ENCODE peak calls at places on chromosomes 1 and 21, in ten cellular contexts. U is mammary epithelial cell, Q is astrocyte of the spinal cord, W is cardiac fibroblast, A is AG04450, M is psoas muscle, D is fibroblast of lung, J is chondrocyte, B is A549, F is neural crest cell. L is an unnamed sample.

GRCh38 chr1:66402194-66402593 is 131.8 kb upstream of the SGIP1 start:
- DNase-seq in F (no peak), U (no peak), D (peak), Q (no peak), B (no peak), M (peak), J (no peak), W (peak), A (no peak), L (no peak)

GRCh38 chr1:68201546-68202238 is 30.6 kb downstream of the WLS start:
- DNase-seq in D (peak), M (no peak), Q (peak), W (peak), J (no peak), B (no peak), A (no peak), F (no peak), U (no peak), L (no peak)

GRCh38 chr1:165880993-165881392 is 53.6 kb downstream of the UCK2 start:
- DNase-seq in B (no peak), J (no peak), F (no peak), U (no peak), D (no peak), Q (no peak), M (no peak), W (no peak), A (no peak), L (no peak)

GRCh38 chr1:208047476-208047934 is 136.6 kb upstream of the CD34 start:
- DNase-seq in M (peak), F (no peak), J (no peak), D (peak), U (peak), B (no peak), W (peak), A (no peak), Q (peak), L (no peak)

GRCh38 chr1:161085165-161085564 is 4.2 kb downstream of the NECTIN4 start:
- DNase-seq in F (no peak), W (no peak), A (no peak), J (peak), Q (peak), D (no peak), U (no peak), M (no peak), B (no peak), L (no peak)

GRCh38 chr1:90348934-90349333 is 354.0 kb downstream of the ZNF326 start:
- DNase-seq in A (no peak), F (no peak), B (no peak), J (no peak), M (no peak), W (no peak), U (no peak), D (no peak), Q (no peak), L (no peak)

GRCh38 chr1:188958461-188959115 is 1519.1 kb downstream of the BRINP3 start:
- DNase-seq in U (no peak), W (no peak), F (no peak), J (no peak), M (no peak), D (no peak), A (peak), Q (peak), B (no peak), L (no peak)

GRCh38 chr1:9801909-9802308 is 21.9 kb downstream of the CLSTN1 start:
- DNase-seq in J (no peak), M (no peak), D (no peak), Q (no peak), B (no peak), F (no peak), W (no peak), U (no peak), A (no peak), L (no peak)

GRCh38 chr1:158362501-158362900 is 8.8 kb downstream of the CD1E start:
- DNase-seq in D (no peak), U (no peak), W (no peak), M (no peak), J (no peak), Q (no peak), F (no peak), A (no peak), B (no peak), L (no peak)

GRCh38 chr1:84969489-84970250 is 27.2 kb downstream of the MCOLN2 start:
- DNase-seq in F (no peak), Q (no peak), B (no peak), M (no peak), U (no peak), A (no peak), J (no peak), D (no peak), W (peak), L (no peak)

GRCh38 chr1:29854700-29855276 is 618.5 kb downstream of the PTPRU start:
- DNase-seq in W (no peak), J (no peak), B (no peak), U (no peak), D (no peak), F (no peak), M (no peak), A (no peak), Q (no peak), L (no peak)

GRCh38 chr21:42220138-42220701 is 1.3 kb downstream of the ABCG1 start:
- DNase-seq in D (peak), J (no peak), U (peak), M (peak), W (peak), Q (peak), B (peak), F (peak), A (peak), L (no peak)

GRCh38 chr1:241782396-241782795 is 65.6 kb upstream of the EXO1 start:
- DNase-seq in Q (no peak), B (no peak), M (no peak), D (no peak), J (no peak), A (no peak), F (no peak), U (no peak), W (no peak), L (no peak)

GRCh38 chr1:113872219-113872934 is 865 bp upstream of the PTPN22 start:
- DNase-seq in Q (no peak), B (no peak), M (no peak), U (no peak), D (no peak), W (peak), A (no peak), J (no peak), F (no peak), L (no peak)

GRCh38 chr1:183234660-183235476 is 48.8 kb downstream of the LAMC2 start:
- DNase-seq in A (peak), B (peak), U (peak), J (no peak), W (peak), Q (peak), M (peak), D (peak), F (peak), L (no peak)

GRCh38 chr1:116586741-116587143 is 15.9 kb upstream of the CD58 start:
- DNase-seq in F (no peak), U (no peak), Q (peak), D (no peak), A (no peak), B (no peak), W (no peak), M (no peak), J (no peak), L (no peak)

GRCh38 chr1:21322681-21323016 is 32.4 kb upstream of the ECE1 start:
- DNase-seq in W (peak), Q (no peak), M (no peak), A (no peak), D (no peak), U (no peak), F (no peak), B (no peak), J (no peak), L (no peak)

GRCh38 chr1:58896211-58897183 is 112.7 kb upstream of the JUN start:
- DNase-seq in U (no peak), W (no peak), M (peak), A (no peak), Q (no peak), B (no peak), F (no peak), D (no peak), J (no peak), L (no peak)
- TF ChIP-seq CTCF in U (no peak), W (no peak), M (no peak), A (no peak), Q (no peak), B (no peak), F (no peak), D (no peak), J (no peak), L (no peak)

DNA sequence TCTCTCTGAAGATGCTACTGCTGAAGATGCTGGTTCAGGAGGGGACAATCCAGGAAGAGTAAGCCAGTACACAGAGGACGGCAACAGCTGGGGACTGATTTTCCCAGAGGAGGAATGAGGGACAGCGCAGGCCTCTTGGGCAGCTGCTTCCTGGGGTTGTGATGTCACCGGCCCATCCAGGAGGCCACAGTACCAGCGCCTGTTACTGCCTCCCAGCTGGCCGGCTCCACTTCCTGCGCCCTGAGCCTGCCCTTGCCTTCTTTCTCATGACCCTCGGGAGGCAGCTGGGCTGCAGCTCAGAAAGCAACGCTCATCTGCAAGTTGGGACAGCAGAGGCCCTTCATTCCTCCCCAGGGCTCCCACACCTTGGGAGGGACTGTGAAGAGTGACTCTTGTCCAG is 21.9 kb upstream of the ID3 start:
- DNase-seq in B (peak), J (no peak), F (peak), Q (peak), M (peak), W (peak), A (peak), D (peak), U (no peak), L (no peak)
- TF ChIP-seq CTCF in B (no peak), J (peak), F (no peak), Q (no peak), M (no peak), W (no peak), A (no peak), D (no peak), U (no peak), L (no peak)

DNA sequence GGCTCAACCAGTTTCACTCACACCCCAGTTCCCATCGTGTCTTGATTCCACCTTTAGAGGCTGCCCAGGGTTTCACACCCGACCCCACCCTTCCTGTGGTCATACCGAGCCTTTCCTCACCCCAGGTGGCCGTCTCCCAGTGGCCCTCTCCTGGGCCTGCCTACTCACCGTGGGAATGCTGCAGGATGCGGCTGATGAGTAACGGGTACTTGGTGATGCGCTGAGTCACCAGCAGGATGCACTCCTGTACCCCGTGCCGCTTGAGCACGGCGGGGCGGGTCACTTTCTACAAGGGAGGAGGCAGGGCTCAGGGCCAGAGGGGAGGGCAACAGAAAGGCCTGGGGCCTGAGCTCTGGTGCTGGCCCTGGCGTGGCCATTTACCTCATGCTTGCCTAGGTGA is 16.4 kb downstream of the ARHGEF2 start:
- DNase-seq in U (peak), D (peak), J (no peak), F (no peak), B (peak), M (peak), Q (peak), W (peak), A (peak), L (no peak)
- TF ChIP-seq CTCF in U (peak), D (peak), J (peak), F (no peak), B (peak), M (peak), Q (peak), W (peak), A (peak), L (no peak)

DNA sequence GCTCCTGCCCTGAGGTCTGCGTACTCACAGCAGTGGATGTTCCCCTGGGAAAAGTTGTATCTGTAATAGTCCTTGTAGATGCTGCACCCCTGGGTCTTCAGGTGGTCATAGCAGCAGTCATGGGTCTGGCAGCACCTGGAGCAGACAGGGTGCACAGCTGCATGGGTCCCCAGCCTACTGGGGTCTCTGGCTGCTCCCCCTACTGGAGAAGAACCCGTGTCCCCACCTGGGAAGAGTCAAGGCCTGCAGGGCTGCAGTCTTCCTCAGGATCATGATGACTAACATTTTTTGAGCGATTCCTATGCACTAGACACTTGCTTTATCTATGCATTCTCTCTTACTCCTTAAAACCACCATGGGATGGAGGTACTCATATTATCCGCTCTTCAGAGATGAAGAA is 3.9 kb downstream of the PLA2G2D start:
- DNase-seq in B (no peak), Q (no peak), W (no peak), F (no peak), U (no peak), D (no peak), M (no peak), A (no peak), J (no peak), L (no peak)
- TF ChIP-seq CTCF in B (no peak), Q (no peak), W (no peak), F (no peak), U (no peak), D (no peak), M (no peak), A (no peak), J (no peak), L (no peak)

GRCh38 chr1:172926070-172926469 is 124.7 kb downstream of the TNFSF18 start:
- DNase-seq in A (no peak), F (no peak), D (no peak), J (no peak), M (no peak), U (no peak), W (no peak), B (no peak), Q (no peak), L (no peak)
- TF ChIP-seq CTCF in A (no peak), F (no peak), D (no peak), J (no peak), M (no peak), U (no peak), W (no peak), B (no peak), Q (no peak), L (no peak)